ENCODE peak calls at places on chromosomes 1 and 21, in ten cellular contexts. One of them, this sample, is unnamed.

GRCh38 chr1:156490401-156491032 is 10.1 kb downstream of the MEF2D start:
- DNase-seq in HTR-8/SVneo: no peak
- DNase-seq in activated naive CD4-positive, alpha-beta T cell treated with anti-CD3 and anti-CD28 coated beads for 36 hours: no peak
- DNase-seq in anterior cingulate cortex: peak
- DNase-seq in RPMI7951: no peak
- DNase-seq in activated T-helper 1 cell treated with anti-CD3 and anti-CD28 coated beads, Interleukin-2, amount 50 U/mL, for 16 hours: no peak
- DNase-seq in mesothelial cell of epicardium: no peak
- DNase-seq in GM20000: no peak
- DNase-seq in T-cell: no peak
- DNase-seq in thyroid gland: peak
- DNase-seq in this sample: peak

GRCh38 chr1:100430368-100430767 is 78.1 kb downstream of the CDC14A start:
- DNase-seq in HTR-8/SVneo: no peak
- DNase-seq in activated naive CD4-positive, alpha-beta T cell treated with anti-CD3 and anti-CD28 coated beads for 36 hours: no peak
- DNase-seq in anterior cingulate cortex: no peak
- DNase-seq in RPMI7951: no peak
- DNase-seq in activated T-helper 1 cell treated with anti-CD3 and anti-CD28 coated beads, Interleukin-2, amount 50 U/mL, for 16 hours: no peak
- DNase-seq in mesothelial cell of epicardium: no peak
- DNase-seq in GM20000: no peak
- DNase-seq in T-cell: no peak
- DNase-seq in thyroid gland: no peak
- DNase-seq in this sample: no peak

GRCh38 chr1:55781944-55782482 is 566.8 kb upstream of the USP24 start:
- DNase-seq in HTR-8/SVneo: peak
- DNase-seq in activated naive CD4-positive, alpha-beta T cell treated with anti-CD3 and anti-CD28 coated beads for 36 hours: no peak
- DNase-seq in anterior cingulate cortex: no peak
- DNase-seq in RPMI7951: peak
- DNase-seq in activated T-helper 1 cell treated with anti-CD3 and anti-CD28 coated beads, Interleukin-2, amount 50 U/mL, for 16 hours: no peak
- DNase-seq in mesothelial cell of epicardium: no peak
- DNase-seq in GM20000: no peak
- DNase-seq in T-cell: no peak
- DNase-seq in thyroid gland: peak
- DNase-seq in this sample: no peak

GRCh38 chr1:37055631-37056030 is 21.3 kb upstream of the GRIK3 start:
- DNase-seq in HTR-8/SVneo: no peak
- DNase-seq in activated naive CD4-positive, alpha-beta T cell treated with anti-CD3 and anti-CD28 coated beads for 36 hours: no peak
- DNase-seq in anterior cingulate cortex: no peak
- DNase-seq in RPMI7951: no peak
- DNase-seq in activated T-helper 1 cell treated with anti-CD3 and anti-CD28 coated beads, Interleukin-2, amount 50 U/mL, for 16 hours: no peak
- DNase-seq in mesothelial cell of epicardium: no peak
- DNase-seq in GM20000: no peak
- DNase-seq in T-cell: no peak
- DNase-seq in thyroid gland: no peak
- DNase-seq in this sample: no peak

GRCh38 chr21:46459356-46460112 is 843 bp downstream of the DIP2A start:
- DNase-seq in HTR-8/SVneo: no peak
- DNase-seq in activated naive CD4-positive, alpha-beta T cell treated with anti-CD3 and anti-CD28 coated beads for 36 hours: peak
- DNase-seq in anterior cingulate cortex: no peak
- DNase-seq in RPMI7951: peak
- DNase-seq in activated T-helper 1 cell treated with anti-CD3 and anti-CD28 coated beads, Interleukin-2, amount 50 U/mL, for 16 hours: no peak
- DNase-seq in mesothelial cell of epicardium: no peak
- DNase-seq in GM20000: no peak
- DNase-seq in T-cell: no peak
- DNase-seq in thyroid gland: peak
- DNase-seq in this sample: peak

GRCh38 chr1:209652121-209652742 is at the start of gene LAMB3:
- DNase-seq in HTR-8/SVneo: no peak
- DNase-seq in activated naive CD4-positive, alpha-beta T cell treated with anti-CD3 and anti-CD28 coated beads for 36 hours: no peak
- DNase-seq in anterior cingulate cortex: no peak
- DNase-seq in RPMI7951: no peak
- DNase-seq in activated T-helper 1 cell treated with anti-CD3 and anti-CD28 coated beads, Interleukin-2, amount 50 U/mL, for 16 hours: no peak
- DNase-seq in mesothelial cell of epicardium: no peak
- DNase-seq in GM20000: no peak
- DNase-seq in T-cell: no peak
- DNase-seq in thyroid gland: no peak
- DNase-seq in this sample: no peak

GRCh38 chr1:3499611-3500010 is 45.1 kb downstream of the ARHGEF16 start:
- DNase-seq in HTR-8/SVneo: no peak
- DNase-seq in activated naive CD4-positive, alpha-beta T cell treated with anti-CD3 and anti-CD28 coated beads for 36 hours: no peak
- DNase-seq in anterior cingulate cortex: no peak
- DNase-seq in RPMI7951: no peak
- DNase-seq in activated T-helper 1 cell treated with anti-CD3 and anti-CD28 coated beads, Interleukin-2, amount 50 U/mL, for 16 hours: no peak
- DNase-seq in mesothelial cell of epicardium: no peak
- DNase-seq in GM20000: no peak
- DNase-seq in T-cell: no peak
- DNase-seq in thyroid gland: no peak
- DNase-seq in this sample: no peak

GRCh38 chr1:151858030-151858746 is 4.7 kb upstream of the THEM5 start:
- DNase-seq in HTR-8/SVneo: no peak
- DNase-seq in activated naive CD4-positive, alpha-beta T cell treated with anti-CD3 and anti-CD28 coated beads for 36 hours: no peak
- DNase-seq in anterior cingulate cortex: no peak
- DNase-seq in RPMI7951: no peak
- DNase-seq in activated T-helper 1 cell treated with anti-CD3 and anti-CD28 coated beads, Interleukin-2, amount 50 U/mL, for 16 hours: no peak
- DNase-seq in mesothelial cell of epicardium: no peak
- DNase-seq in GM20000: no peak
- DNase-seq in T-cell: no peak
- DNase-seq in thyroid gland: no peak
- DNase-seq in this sample: no peak

GRCh38 chr1:201443747-201444146 is 22.2 kb upstream of the TNNI1 start:
- DNase-seq in HTR-8/SVneo: no peak
- DNase-seq in activated naive CD4-positive, alpha-beta T cell treated with anti-CD3 and anti-CD28 coated beads for 36 hours: no peak
- DNase-seq in anterior cingulate cortex: no peak
- DNase-seq in RPMI7951: no peak
- DNase-seq in activated T-helper 1 cell treated with anti-CD3 and anti-CD28 coated beads, Interleukin-2, amount 50 U/mL, for 16 hours: no peak
- DNase-seq in mesothelial cell of epicardium: no peak
- DNase-seq in GM20000: no peak
- DNase-seq in T-cell: no peak
- DNase-seq in thyroid gland: no peak
- DNase-seq in this sample: no peak

GRCh38 chr1:184698001-184698400 is 56.7 kb downstream of the EDEM3 start:
- DNase-seq in HTR-8/SVneo: no peak
- DNase-seq in activated naive CD4-positive, alpha-beta T cell treated with anti-CD3 and anti-CD28 coated beads for 36 hours: no peak
- DNase-seq in anterior cingulate cortex: no peak
- DNase-seq in RPMI7951: no peak
- DNase-seq in activated T-helper 1 cell treated with anti-CD3 and anti-CD28 coated beads, Interleukin-2, amount 50 U/mL, for 16 hours: no peak
- DNase-seq in mesothelial cell of epicardium: no peak
- DNase-seq in GM20000: no peak
- DNase-seq in T-cell: no peak
- DNase-seq in thyroid gland: no peak
- DNase-seq in this sample: no peak

GRCh38 chr1:59730759-59731478 is 83.8 kb upstream of the HOOK1 start:
- DNase-seq in HTR-8/SVneo: peak
- DNase-seq in activated naive CD4-positive, alpha-beta T cell treated with anti-CD3 and anti-CD28 coated beads for 36 hours: peak
- DNase-seq in anterior cingulate cortex: peak
- DNase-seq in RPMI7951: peak
- DNase-seq in activated T-helper 1 cell treated with anti-CD3 and anti-CD28 coated beads, Interleukin-2, amount 50 U/mL, for 16 hours: no peak
- DNase-seq in mesothelial cell of epicardium: no peak
- DNase-seq in GM20000: no peak
- DNase-seq in T-cell: no peak
- DNase-seq in thyroid gland: peak
- DNase-seq in this sample: no peak

GRCh38 chr1:23362218-23362713 is 7.4 kb downstream of the ZNF436 start:
- DNase-seq in HTR-8/SVneo: no peak
- DNase-seq in activated naive CD4-positive, alpha-beta T cell treated with anti-CD3 and anti-CD28 coated beads for 36 hours: peak
- DNase-seq in anterior cingulate cortex: no peak
- DNase-seq in RPMI7951: no peak
- DNase-seq in activated T-helper 1 cell treated with anti-CD3 and anti-CD28 coated beads, Interleukin-2, amount 50 U/mL, for 16 hours: no peak
- DNase-seq in mesothelial cell of epicardium: no peak
- DNase-seq in GM20000: no peak
- DNase-seq in T-cell: no peak
- DNase-seq in thyroid gland: no peak
- DNase-seq in this sample: no peak

GRCh38 chr1:1778827-1779675 is 781 bp upstream of the NADK start:
- DNase-seq in HTR-8/SVneo: no peak
- DNase-seq in activated naive CD4-positive, alpha-beta T cell treated with anti-CD3 and anti-CD28 coated beads for 36 hours: peak
- DNase-seq in anterior cingulate cortex: peak
- DNase-seq in RPMI7951: peak
- DNase-seq in activated T-helper 1 cell treated with anti-CD3 and anti-CD28 coated beads, Interleukin-2, amount 50 U/mL, for 16 hours: peak
- DNase-seq in mesothelial cell of epicardium: no peak
- DNase-seq in GM20000: peak
- DNase-seq in T-cell: peak
- DNase-seq in thyroid gland: peak
- DNase-seq in this sample: peak

GRCh38 chr1:60916178-60916577 is 166.2 kb upstream of the NFIA start:
- DNase-seq in HTR-8/SVneo: no peak
- DNase-seq in activated naive CD4-positive, alpha-beta T cell treated with anti-CD3 and anti-CD28 coated beads for 36 hours: no peak
- DNase-seq in anterior cingulate cortex: no peak
- DNase-seq in RPMI7951: no peak
- DNase-seq in activated T-helper 1 cell treated with anti-CD3 and anti-CD28 coated beads, Interleukin-2, amount 50 U/mL, for 16 hours: no peak
- DNase-seq in mesothelial cell of epicardium: no peak
- DNase-seq in GM20000: no peak
- DNase-seq in T-cell: no peak
- DNase-seq in thyroid gland: no peak
- DNase-seq in this sample: no peak

GRCh38 chr1:229309074-229309473 is 33.8 kb downstream of the CCSAP start:
- DNase-seq in HTR-8/SVneo: no peak
- DNase-seq in activated naive CD4-positive, alpha-beta T cell treated with anti-CD3 and anti-CD28 coated beads for 36 hours: no peak
- DNase-seq in anterior cingulate cortex: no peak
- DNase-seq in RPMI7951: no peak
- DNase-seq in activated T-helper 1 cell treated with anti-CD3 and anti-CD28 coated beads, Interleukin-2, amount 50 U/mL, for 16 hours: no peak
- DNase-seq in mesothelial cell of epicardium: no peak
- DNase-seq in GM20000: no peak
- DNase-seq in T-cell: no peak
- DNase-seq in thyroid gland: no peak
- DNase-seq in this sample: no peak

GRCh38 chr1:159930634-159931033 is 5.3 kb upstream of the TAGLN2 start:
- DNase-seq in HTR-8/SVneo: no peak
- DNase-seq in activated naive CD4-positive, alpha-beta T cell treated with anti-CD3 and anti-CD28 coated beads for 36 hours: no peak
- DNase-seq in anterior cingulate cortex: no peak
- DNase-seq in RPMI7951: no peak
- DNase-seq in activated T-helper 1 cell treated with anti-CD3 and anti-CD28 coated beads, Interleukin-2, amount 50 U/mL, for 16 hours: no peak
- DNase-seq in mesothelial cell of epicardium: no peak
- DNase-seq in GM20000: no peak
- DNase-seq in T-cell: no peak
- DNase-seq in thyroid gland: no peak
- DNase-seq in this sample: no peak

GRCh38 chr1:74908797-74909196 is 175.8 kb downstream of the TYW3 start:
- DNase-seq in HTR-8/SVneo: no peak
- DNase-seq in activated naive CD4-positive, alpha-beta T cell treated with anti-CD3 and anti-CD28 coated beads for 36 hours: no peak
- DNase-seq in anterior cingulate cortex: no peak
- DNase-seq in RPMI7951: no peak
- DNase-seq in activated T-helper 1 cell treated with anti-CD3 and anti-CD28 coated beads, Interleukin-2, amount 50 U/mL, for 16 hours: no peak
- DNase-seq in mesothelial cell of epicardium: no peak
- DNase-seq in GM20000: no peak
- DNase-seq in T-cell: no peak
- DNase-seq in thyroid gland: no peak
- DNase-seq in this sample: no peak

GRCh38 chr21:46664316-46664995 is 29.0 kb downstream of the PRMT2 start:
- DNase-seq in HTR-8/SVneo: no peak
- DNase-seq in activated naive CD4-positive, alpha-beta T cell treated with anti-CD3 and anti-CD28 coated beads for 36 hours: no peak
- DNase-seq in anterior cingulate cortex: no peak
- DNase-seq in RPMI7951: no peak
- DNase-seq in activated T-helper 1 cell treated with anti-CD3 and anti-CD28 coated beads, Interleukin-2, amount 50 U/mL, for 16 hours: no peak
- DNase-seq in mesothelial cell of epicardium: no peak
- DNase-seq in GM20000: no peak
- DNase-seq in T-cell: no peak
- DNase-seq in thyroid gland: no peak
- DNase-seq in this sample: no peak

GRCh38 chr1:1243807-1244191 is 2.7 kb downstream of the C1QTNF12 start:
- DNase-seq in HTR-8/SVneo: no peak
- DNase-seq in activated naive CD4-positive, alpha-beta T cell treated with anti-CD3 and anti-CD28 coated beads for 36 hours: no peak
- DNase-seq in anterior cingulate cortex: no peak
- DNase-seq in RPMI7951: no peak
- DNase-seq in activated T-helper 1 cell treated with anti-CD3 and anti-CD28 coated beads, Interleukin-2, amount 50 U/mL, for 16 hours: no peak
- DNase-seq in mesothelial cell of epicardium: no peak
- DNase-seq in GM20000: no peak
- DNase-seq in T-cell: no peak
- DNase-seq in thyroid gland: no peak
- DNase-seq in this sample: no peak

GRCh38 chr1:64986903-64987871 is 20.8 kb upstream of the JAK1 start:
- DNase-seq in HTR-8/SVneo: no peak
- DNase-seq in activated naive CD4-positive, alpha-beta T cell treated with anti-CD3 and anti-CD28 coated beads for 36 hours: no peak
- DNase-seq in anterior cingulate cortex: peak
- DNase-seq in RPMI7951: no peak
- DNase-seq in activated T-helper 1 cell treated with anti-CD3 and anti-CD28 coated beads, Interleukin-2, amount 50 U/mL, for 16 hours: no peak
- DNase-seq in mesothelial cell of epicardium: no peak
- DNase-seq in GM20000: peak
- DNase-seq in T-cell: no peak
- DNase-seq in thyroid gland: peak
- DNase-seq in this sample: peak

GRCh38 chr1:69824932-69825331 is 257.2 kb downstream of the LRRC7 start:
- DNase-seq in HTR-8/SVneo: no peak
- DNase-seq in activated naive CD4-positive, alpha-beta T cell treated with anti-CD3 and anti-CD28 coated beads for 36 hours: no peak
- DNase-seq in anterior cingulate cortex: no peak
- DNase-seq in RPMI7951: no peak
- DNase-seq in activated T-helper 1 cell treated with anti-CD3 and anti-CD28 coated beads, Interleukin-2, amount 50 U/mL, for 16 hours: no peak
- DNase-seq in mesothelial cell of epicardium: no peak
- DNase-seq in GM20000: no peak
- DNase-seq in T-cell: no peak
- DNase-seq in thyroid gland: peak
- DNase-seq in this sample: no peak

GRCh38 chr1:58035523-58035922 is 511.0 kb downstream of the OMA1 start:
- DNase-seq in HTR-8/SVneo: no peak
- DNase-seq in activated naive CD4-positive, alpha-beta T cell treated with anti-CD3 and anti-CD28 coated beads for 36 hours: no peak
- DNase-seq in anterior cingulate cortex: no peak
- DNase-seq in RPMI7951: no peak
- DNase-seq in activated T-helper 1 cell treated with anti-CD3 and anti-CD28 coated beads, Interleukin-2, amount 50 U/mL, for 16 hours: no peak
- DNase-seq in mesothelial cell of epicardium: no peak
- DNase-seq in GM20000: no peak
- DNase-seq in T-cell: no peak
- DNase-seq in thyroid gland: no peak
- DNase-seq in this sample: no peak

GRCh38 chr21:14376854-14377253 is 6.1 kb downstream of the HSPA13 start:
- DNase-seq in HTR-8/SVneo: no peak
- DNase-seq in activated naive CD4-positive, alpha-beta T cell treated with anti-CD3 and anti-CD28 coated beads for 36 hours: no peak
- DNase-seq in anterior cingulate cortex: no peak
- DNase-seq in RPMI7951: no peak
- DNase-seq in activated T-helper 1 cell treated with anti-CD3 and anti-CD28 coated beads, Interleukin-2, amount 50 U/mL, for 16 hours: no peak
- DNase-seq in mesothelial cell of epicardium: no peak
- DNase-seq in GM20000: no peak
- DNase-seq in T-cell: no peak
- DNase-seq in thyroid gland: no peak
- DNase-seq in this sample: no peak

GRCh38 chr1:63893976-63894375 is 120.2 kb downstream of the ROR1 start:
- DNase-seq in HTR-8/SVneo: no peak
- DNase-seq in activated naive CD4-positive, alpha-beta T cell treated with anti-CD3 and anti-CD28 coated beads for 36 hours: no peak
- DNase-seq in anterior cingulate cortex: no peak
- DNase-seq in RPMI7951: peak
- DNase-seq in activated T-helper 1 cell treated with anti-CD3 and anti-CD28 coated beads, Interleukin-2, amount 50 U/mL, for 16 hours: no peak
- DNase-seq in mesothelial cell of epicardium: no peak
- DNase-seq in GM20000: no peak
- DNase-seq in T-cell: no peak
- DNase-seq in thyroid gland: no peak
- DNase-seq in this sample: no peak

GRCh38 chr1:161407451-161407985 is 39.8 kb upstream of the CFAP126 start:
- DNase-seq in HTR-8/SVneo: no peak
- DNase-seq in activated naive CD4-positive, alpha-beta T cell treated with anti-CD3 and anti-CD28 coated beads for 36 hours: no peak
- DNase-seq in anterior cingulate cortex: no peak
- DNase-seq in RPMI7951: no peak
- DNase-seq in activated T-helper 1 cell treated with anti-CD3 and anti-CD28 coated beads, Interleukin-2, amount 50 U/mL, for 16 hours: no peak
- DNase-seq in mesothelial cell of epicardium: no peak
- DNase-seq in GM20000: no peak
- DNase-seq in T-cell: no peak
- DNase-seq in thyroid gland: no peak
- DNase-seq in this sample: no peak

GRCh38 chr1:18890704-18891103 is 11.7 kb downstream of the ALDH4A1 start:
- DNase-seq in HTR-8/SVneo: no peak
- DNase-seq in activated naive CD4-positive, alpha-beta T cell treated with anti-CD3 and anti-CD28 coated beads for 36 hours: no peak
- DNase-seq in anterior cingulate cortex: peak
- DNase-seq in RPMI7951: peak
- DNase-seq in activated T-helper 1 cell treated with anti-CD3 and anti-CD28 coated beads, Interleukin-2, amount 50 U/mL, for 16 hours: no peak
- DNase-seq in mesothelial cell of epicardium: no peak
- DNase-seq in GM20000: no peak
- DNase-seq in T-cell: no peak
- DNase-seq in thyroid gland: peak
- DNase-seq in this sample: no peak

GRCh38 chr1:234573711-234574299 is 36.2 kb downstream of the IRF2BP2 start:
- DNase-seq in HTR-8/SVneo: no peak
- DNase-seq in activated naive CD4-positive, alpha-beta T cell treated with anti-CD3 and anti-CD28 coated beads for 36 hours: no peak
- DNase-seq in anterior cingulate cortex: no peak
- DNase-seq in RPMI7951: no peak
- DNase-seq in activated T-helper 1 cell treated with anti-CD3 and anti-CD28 coated beads, Interleukin-2, amount 50 U/mL, for 16 hours: no peak
- DNase-seq in mesothelial cell of epicardium: no peak
- DNase-seq in GM20000: no peak
- DNase-seq in T-cell: no peak
- DNase-seq in thyroid gland: no peak
- DNase-seq in this sample: no peak

GRCh38 chr1:32969556-32969955 is 4.9 kb upstream of the RNF19B start:
- DNase-seq in HTR-8/SVneo: no peak
- DNase-seq in activated naive CD4-positive, alpha-beta T cell treated with anti-CD3 and anti-CD28 coated beads for 36 hours: no peak
- DNase-seq in anterior cingulate cortex: no peak
- DNase-seq in RPMI7951: peak
- DNase-seq in activated T-helper 1 cell treated with anti-CD3 and anti-CD28 coated beads, Interleukin-2, amount 50 U/mL, for 16 hours: no peak
- DNase-seq in mesothelial cell of epicardium: no peak
- DNase-seq in GM20000: no peak
- DNase-seq in T-cell: no peak
- DNase-seq in thyroid gland: no peak
- DNase-seq in this sample: no peak

This sample was measured in RPMI8226.